ENCODE peak calls at places on chromosomes 2 and 18, in six cellular contexts. G, S, Z, W, O and R are unnamed samples.

GRCh38 chr18:59458575-59458974 is 99.5 kb upstream of the LMAN1 start:
- DNase-seq in G (no peak), S (no peak), Z (no peak), W (no peak), O (no peak), R (no peak)

GRCh38 chr2:55555977-55556376 is 36.5 kb downstream of the CFAP36 start:
- DNase-seq in G (no peak), S (no peak), Z (no peak), W (no peak), O (no peak), R (no peak)

GRCh38 chr2:102141915-102142828 is at the start of gene IL1R1:
- DNase-seq in G (peak), S (no peak), Z (peak), W (no peak), O (no peak), R (no peak)

GRCh38 chr2:217489145-217489960 is 513.4 kb downstream of the TNS1 start:
- DNase-seq in G (no peak), S (no peak), Z (no peak), W (peak), O (no peak), R (no peak)

GRCh38 chr2:158325782-158326335 is 130.7 kb downstream of the CCDC148 start:
- DNase-seq in G (no peak), S (no peak), Z (no peak), W (no peak), O (no peak), R (no peak)

GRCh38 chr2:38515155-38516074 is 87.3 kb downstream of the HNRNPLL start:
- DNase-seq in G (no peak), S (no peak), Z (no peak), W (no peak), O (no peak), R (peak)

GRCh38 chr2:136057023-136057801 is 60.7 kb downstream of the CXCR4 start:
- DNase-seq in G (no peak), S (no peak), Z (no peak), W (no peak), O (no peak), R (no peak)

GRCh38 chr2:146244131-146244530 is 1600.7 kb upstream of the ACVR2A start:
- DNase-seq in G (no peak), S (no peak), Z (no peak), W (no peak), O (no peak), R (no peak)

GRCh38 chr2:152647417-152648010 is 69.7 kb downstream of the PRPF40A start:
- DNase-seq in G (no peak), S (no peak), Z (no peak), W (no peak), O (no peak), R (no peak)

GRCh38 chr2:9178905-9179571 is 27.6 kb upstream of the ASAP2 start:
- DNase-seq in G (peak), S (peak), Z (peak), W (peak), O (no peak), R (no peak)

GRCh38 chr2:18311413-18311812 is 249.0 kb downstream of the RDH14 start:
- DNase-seq in G (peak), S (no peak), Z (no peak), W (peak), O (no peak), R (no peak)

GRCh38 chr2:6290626-6291025 is 575.1 kb downstream of the CMPK2 start:
- DNase-seq in G (no peak), S (no peak), Z (no peak), W (no peak), O (no peak), R (no peak)

GRCh38 chr18:33828949-33829348 is 250.9 kb downstream of the ASXL3 start:
- DNase-seq in G (no peak), S (no peak), Z (no peak), W (no peak), O (no peak), R (no peak)

GRCh38 chr2:177460973-177461585 is 68.5 kb downstream of the AGPS start:
- DNase-seq in G (no peak), S (no peak), Z (no peak), W (no peak), O (no peak), R (no peak)

GRCh38 chr18:10123006-10123950 is 209.5 kb downstream of the VAPA start:
- DNase-seq in G (no peak), S (no peak), Z (no peak), W (no peak), O (no peak), R (no peak)

GRCh38 chr2:129661942-129662341 is 317.5 kb upstream of the RAB6C start:
- DNase-seq in G (no peak), S (no peak), Z (no peak), W (no peak), O (no peak), R (no peak)

GRCh38 chr18:26532367-26533340 is 15.7 kb downstream of the KCTD1 start:
- DNase-seq in G (no peak), S (peak), Z (no peak), W (no peak), O (no peak), R (no peak)

GRCh38 chr2:18749912-18750526 is 160.7 kb upstream of the NT5C1B start:
- DNase-seq in G (peak), S (peak), Z (no peak), W (peak), O (no peak), R (peak)

GRCh38 chr2:99810241-99810640 is 320.4 kb upstream of the REV1 start:
- DNase-seq in G (no peak), S (no peak), Z (no peak), W (peak), O (no peak), R (no peak)

GRCh38 chr2:21175895-21176646 is 52.3 kb downstream of the TDRD15 start:
- DNase-seq in G (no peak), S (no peak), Z (no peak), W (no peak), O (no peak), R (no peak)

GRCh38 chr2:18445412-18446320 is 114.8 kb downstream of the RDH14 start:
- DNase-seq in G (no peak), S (no peak), Z (no peak), W (no peak), O (no peak), R (no peak)